ENCODE peak calls at places on chromosomes 7 and 10, in nine cellular contexts. X, Z, S, Q, L, C, V, T and J are unnamed samples.
A peak's percentile ranks its signal among the peaks of the same experiment; 100 is the strongest.

GRCh38 chr7:36128448-36129047 is 24.5 kb upstream of the EEPD1 start:
- DNase-seq in Z (no peak), X (peak; percentile 59), T (no peak), S (no peak), V (no peak), Q (no peak), C (no peak), L (no peak), J (peak; percentile 2)

GRCh38 chr10:93436577-93436976 is 45.6 kb downstream of the MYOF start:
- DNase-seq in T (no peak), L (no peak), Z (no peak), S (no peak), X (peak; percentile 20), V (no peak), Q (no peak), C (no peak), J (no peak)

GRCh38 chr10:114552050-114552449 is 106.0 kb downstream of the ABLIM1 start:
- DNase-seq in V (no peak), X (no peak), Q (no peak), S (no peak), C (no peak), Z (no peak), L (no peak), T (no peak), J (no peak)

GRCh38 chr10:21924511-21924910 is 79.0 kb downstream of the DNAJC1 start:
- DNase-seq in Q (no peak), Z (no peak), T (no peak), L (no peak), S (no peak), X (no peak), C (no peak), V (no peak), J (no peak)

GRCh38 chr10:13815766-13816165 is 229.0 kb downstream of the PRPF18 start:
- DNase-seq in Q (no peak), V (no peak), S (no peak), X (no peak), L (no peak), C (no peak), T (no peak), Z (no peak), J (no peak)

GRCh38 chr7:133703547-133703946 is 423.6 kb upstream of the LRGUK start:
- DNase-seq in Q (no peak), S (no peak), T (no peak), L (no peak), Z (no peak), X (no peak), V (no peak), C (no peak), J (no peak)

GRCh38 chr10:5619366-5620211 is 46.8 kb downstream of the ASB13 start:
- DNase-seq in T (no peak), S (peak; percentile 74), Z (no peak), L (no peak), C (no peak), X (no peak), Q (no peak), V (no peak), J (no peak)

GRCh38 chr10:132273966-132274365 is 33.8 kb downstream of the STK32C start:
- DNase-seq in S (peak; percentile 56), V (no peak), Z (peak; percentile 10), X (no peak), T (no peak), Q (no peak), C (no peak), L (no peak), J (no peak)

GRCh38 chr7:7190142-7190541 is 7.8 kb downstream of the C1GALT1 start:
- DNase-seq in T (no peak), S (no peak), Z (no peak), Q (no peak), L (no peak), V (no peak), C (no peak), X (no peak), J (no peak)

GRCh38 chr7:40802497-40802896 is 667.7 kb downstream of the SUGCT start:
- DNase-seq in V (no peak), Q (no peak), X (no peak), Z (no peak), C (no peak), T (no peak), L (no peak), S (no peak), J (no peak)

GRCh38 chr7:46454796-46455195 is 533.7 kb upstream of the IGFBP3 start:
- DNase-seq in C (no peak), V (no peak), Q (no peak), T (no peak), X (no peak), L (no peak), S (no peak), Z (no peak), J (no peak)

GRCh38 chr7:130146693-130147520 is 58.3 kb downstream of the TMEM209 start:
- DNase-seq in L (no peak), Z (no peak), S (no peak), T (no peak), V (no peak), C (no peak), Q (no peak), X (no peak), J (no peak)

GRCh38 chr10:86914734-86915133 is 42.7 kb downstream of the MMRN2 start:
- DNase-seq in C (no peak), X (no peak), Q (no peak), V (no peak), T (no peak), Z (no peak), S (no peak), L (no peak), J (no peak)

GRCh38 chr7:125773113-125773800 is 843.6 kb upstream of the POT1 start:
- DNase-seq in C (no peak), S (no peak), X (peak; percentile 52), T (no peak), Z (no peak), L (no peak), V (no peak), Q (no peak), J (no peak)

GRCh38 chr7:103569621-103570305 is 123.8 kb upstream of the SLC26A5 start:
- DNase-seq in Q (no peak), Z (no peak), C (no peak), X (no peak), S (no peak), T (no peak), V (no peak), L (no peak), J (no peak)

GRCh38 chr10:124239134-124239533 is 145.7 kb upstream of the CHST15 start:
- DNase-seq in T (no peak), Z (no peak), X (no peak), V (no peak), Q (no peak), C (no peak), L (no peak), S (no peak), J (no peak)

GRCh38 chr10:92897916-92898315 is 49.6 kb downstream of the EXOC6 start:
- DNase-seq in Q (no peak), Z (no peak), C (no peak), S (no peak), X (no peak), T (no peak), L (no peak), V (no peak), J (no peak)

GRCh38 chr7:13790611-13791010 is 198.9 kb downstream of the ETV1 start:
- DNase-seq in C (no peak), L (no peak), X (no peak), S (no peak), Z (no peak), T (no peak), V (no peak), Q (no peak), J (no peak)

GRCh38 chr10:117532451-117533107 is 10.0 kb upstream of the EMX2 start:
- DNase-seq in S (no peak), T (no peak), Q (no peak), X (peak; percentile 36), V (no peak), Z (no peak), C (no peak), L (no peak), J (no peak)

GRCh38 chr7:79998343-79998742 is 136.3 kb upstream of the GNAI1 start:
- DNase-seq in C (no peak), X (no peak), Q (no peak), S (no peak), V (no peak), Z (no peak), L (no peak), T (no peak), J (no peak)

GRCh38 chr10:122878799-122879338 is 512 bp downstream of the FAM24B start:
- DNase-seq in Z (no peak), V (no peak), C (no peak), Q (no peak), L (no peak), S (no peak), X (no peak), T (no peak), J (no peak)

GRCh38 chr10:92873029-92873428 is 24.7 kb downstream of the EXOC6 start:
- DNase-seq in Z (no peak), Q (no peak), C (no peak), T (no peak), V (no peak), X (no peak), L (no peak), S (no peak), J (no peak)

GRCh38 chr10:8105932-8106331 is 51.4 kb downstream of the GATA3 start:
- DNase-seq in C (no peak), L (no peak), Q (no peak), Z (no peak), S (no peak), X (no peak), T (no peak), V (no peak), J (no peak)

GRCh38 chr10:124005991-124006392 is 87.4 kb downstream of the CHST15 start:
- DNase-seq in C (no peak), Z (no peak), Q (no peak), S (peak; percentile 25), V (no peak), X (no peak), L (no peak), T (no peak), J (no peak)

GRCh38 chr7:78218051-78218450 is 419.5 kb downstream of the PHTF2 start:
- DNase-seq in Q (no peak), T (no peak), L (no peak), V (no peak), S (no peak), X (no peak), C (no peak), Z (no peak), J (no peak)

GRCh38 chr7:19561121-19561805 is 147.6 kb downstream of the POLR1F start:
- DNase-seq in X (no peak), Z (no peak), Q (no peak), C (no peak), T (no peak), V (no peak), S (no peak), L (no peak), J (no peak)

GRCh38 chr7:127588697-127589482 is 679 bp downstream of the ARF5 start:
- DNase-seq in C (no peak), S (no peak), Z (peak; percentile 34), T (peak; percentile 25), L (no peak), V (no peak), X (peak; percentile 91), Q (peak; percentile 64), J (peak; percentile 74)

GRCh38 chr10:103982639-103983038 is 15.7 kb downstream of the SLK start:
- DNase-seq in C (no peak), V (no peak), S (no peak), T (no peak), X (peak; percentile 84), L (no peak), Q (peak; percentile 43), Z (no peak), J (peak; percentile 6)

GRCh38 chr10:78899996-78900714 is 168.6 kb upstream of the ZMIZ1 start:
- DNase-seq in T (no peak), Z (no peak), X (peak; percentile 18), L (no peak), V (no peak), C (no peak), S (no peak), Q (no peak), J (no peak)

GRCh38 chr7:45982132-45982531 is 61.1 kb upstream of the IGFBP3 start:
- DNase-seq in Q (no peak), L (no peak), V (no peak), C (no peak), X (no peak), Z (no peak), S (no peak), T (no peak), J (no peak)

GRCh38 chr10:58070964-58071363 is 196.7 kb downstream of the IPMK start:
- DNase-seq in L (no peak), T (no peak), C (no peak), V (no peak), Z (no peak), S (no peak), X (no peak), Q (no peak), J (no peak)